ENCODE peak calls at places on chromosomes 6 and 20, in nine cellular contexts. K is left kidney; P is M059J; W is HT1080; E is amniotic stem cell; U is D341Med; C is activated CD4-positive, alpha-beta T cell treated with anti-CD3 and anti-CD28 coated beads, Interleukin-2, amount 50 U/mL, for 1 hour; Q is dorsolateral prefrontal cortex; J is substantia nigra. O is an unnamed sample.

GRCh38 chr20:32830437-32830836 is 10.7 kb downstream of the MAPRE1 start:
- DNase-seq in W (no peak), E (no peak), K (no peak), J (no peak), U (no peak), P (no peak), Q (no peak), C (no peak), O (no peak)

GRCh38 chr6:5730586-5731263 is 276.0 kb downstream of the NRN1 start:
- DNase-seq in W (no peak), E (no peak), P (no peak), U (peak; percentile 60), C (no peak), J (no peak), K (no peak), Q (no peak), O (no peak)

GRCh38 chr20:52047811-52048302 is 143.7 kb downstream of the ZFP64 start:
- DNase-seq in E (no peak), J (no peak), C (no peak), W (peak; percentile 42), K (no peak), Q (no peak), P (peak; percentile 50), U (no peak), O (no peak)

GRCh38 chr20:62010551-62011402 is 54.9 kb downstream of the TAF4 start:
- DNase-seq in J (no peak), C (peak; percentile 64), U (peak; percentile 90), Q (peak; percentile 48), K (peak; percentile 76), P (peak; percentile 39), E (peak; percentile 39), W (peak; percentile 7), O (peak; percentile 21)

GRCh38 chr6:45741437-45742166 is 274.1 kb downstream of the CLIC5 start:
- DNase-seq in P (no peak), E (no peak), K (no peak), Q (no peak), U (no peak), C (no peak), W (no peak), J (peak; percentile 6), O (no peak)

GRCh38 chr20:62405108-62405980 is 1.7 kb downstream of the CABLES2 start:
- DNase-seq in J (no peak), P (peak; percentile 51), Q (peak; percentile 38), C (no peak), W (peak; percentile 38), K (peak; percentile 67), E (no peak), U (no peak), O (peak; percentile 17)

GRCh38 chr20:6134592-6134991 is 11.8 kb upstream of the FERMT1 start:
- DNase-seq in K (peak; percentile 26), W (no peak), U (no peak), P (peak; percentile 54), C (no peak), Q (no peak), E (no peak), J (no peak), O (no peak)

GRCh38 chr6:21953831-21954801 is 342.7 kb downstream of the PRL start:
- DNase-seq in J (no peak), W (peak; percentile 81), Q (no peak), U (peak; percentile 46), E (no peak), P (peak; percentile 74), C (no peak), K (peak; percentile 91), O (peak; percentile 77)

GRCh38 chr6:116028233-116028632 is 32.5 kb downstream of the FRK start:
- DNase-seq in C (no peak), K (no peak), U (no peak), J (no peak), Q (no peak), W (no peak), P (no peak), E (no peak), O (no peak)

GRCh38 chr6:29965873-29966601 is 23.7 kb downstream of the HLA-A start:
- DNase-seq in W (peak; percentile 89), J (peak; percentile 48), Q (peak; percentile 80), K (peak; percentile 64), E (no peak), C (no peak), P (peak; percentile 98), U (no peak), O (peak; percentile 95)

GRCh38 chr6:1383729-1384548 is 5.4 kb upstream of the FOXF2 start:
- DNase-seq in P (no peak), J (no peak), U (no peak), K (peak; percentile 30), W (no peak), Q (no peak), E (no peak), C (no peak), O (no peak)

GRCh38 chr6:165013701-165014100 is 295.7 kb downstream of the C6orf118 start:
- DNase-seq in P (peak; percentile 44), K (no peak), E (no peak), J (no peak), Q (no peak), C (no peak), U (no peak), W (no peak), O (no peak)

GRCh38 chr20:58131111-58131510 is 97.3 kb downstream of the ANKRD60 start:
- DNase-seq in U (peak; percentile 8), K (peak; percentile 58), Q (no peak), P (peak; percentile 88), J (no peak), W (peak; percentile 57), C (no peak), E (no peak), O (peak; percentile 88)

GRCh38 chr6:169939554-169940164 is 188.2 kb downstream of the ERMARD start:
- DNase-seq in W (no peak), U (no peak), J (no peak), K (no peak), Q (no peak), E (no peak), C (no peak), P (no peak), O (no peak)

GRCh38 chr6:150765457-150765764 is 100.1 kb upstream of the MTHFD1L start:
- DNase-seq in E (no peak), P (no peak), Q (no peak), W (no peak), J (no peak), U (no peak), C (no peak), K (no peak), O (no peak)

GRCh38 chr6:122178988-122179387 is 220.5 kb upstream of the HSF2 start:
- DNase-seq in E (no peak), K (no peak), U (no peak), W (no peak), P (no peak), C (no peak), Q (no peak), J (no peak), O (no peak)

GRCh38 chr6:7414811-7415210 is 25.2 kb downstream of the RIOK1 start:
- DNase-seq in W (no peak), Q (no peak), P (peak; percentile 50), J (no peak), C (no peak), U (no peak), E (no peak), K (peak; percentile 75), O (no peak)

GRCh38 chr6:37083243-37084138 is 78.0 kb downstream of the FGD2 start:
- DNase-seq in C (no peak), P (peak; percentile 45), W (no peak), E (no peak), J (peak; percentile 24), U (no peak), K (peak; percentile 79), Q (peak; percentile 38), O (peak; percentile 23)

GRCh38 chr20:8124639-8125038 is 7.4 kb upstream of the PLCB1 start:
- DNase-seq in K (no peak), U (no peak), J (no peak), W (no peak), Q (no peak), E (no peak), C (no peak), P (no peak), O (no peak)

GRCh38 chr6:143394351-143394750 is 56.1 kb downstream of the ADAT2 start:
- DNase-seq in E (no peak), Q (no peak), U (no peak), K (no peak), C (no peak), P (peak; percentile 58), J (no peak), W (no peak), O (no peak)

GRCh38 chr6:12051861-12052368 is 39.8 kb downstream of the HIVEP1 start:
- DNase-seq in K (peak; percentile 69), J (no peak), E (no peak), P (peak; percentile 25), C (peak; percentile 36), Q (no peak), W (no peak), U (no peak), O (no peak)

GRCh38 chr6:170516783-170517616 is 36.1 kb downstream of the PSMB1 start:
- DNase-seq in U (peak; percentile 73), C (peak; percentile 18), E (peak; percentile 50), W (peak; percentile 65), Q (peak; percentile 29), J (no peak), P (peak; percentile 77), K (peak; percentile 80), O (peak; percentile 95)

GRCh38 chr20:25247100-25247665 is 702 bp upstream of the PYGB start:
- DNase-seq in U (peak; percentile 77), Q (peak; percentile 70), K (peak; percentile 77), E (peak; percentile 53), P (peak; percentile 84), W (peak; percentile 82), C (peak; percentile 17), J (peak; percentile 27), O (peak; percentile 68)

GRCh38 chr6:134850906-134851305 is 99.0 kb downstream of the ALDH8A1 start:
- DNase-seq in K (no peak), U (no peak), E (no peak), W (no peak), C (no peak), J (no peak), Q (no peak), P (peak; percentile 61), O (no peak)

GRCh38 chr6:134436950-134437349 is 119.0 kb upstream of the SGK1 start:
- DNase-seq in U (no peak), J (no peak), W (no peak), E (no peak), K (no peak), C (no peak), P (peak; percentile 38), Q (no peak), O (no peak)

GRCh38 chr20:1301031-1301529 is 27.9 kb downstream of the SDCBP2 start:
- DNase-seq in C (peak; percentile 38), K (no peak), E (peak; percentile 14), W (peak; percentile 91), U (no peak), Q (no peak), J (no peak), P (peak; percentile 84), O (no peak)

GRCh38 chr20:38842017-38842416 is 36.5 kb downstream of the PPP1R16B start:
- DNase-seq in K (no peak), U (no peak), P (no peak), J (no peak), Q (no peak), C (no peak), W (no peak), E (no peak), O (no peak)

GRCh38 chr6:148822819-148823218 is 76.0 kb downstream of the UST start:
- DNase-seq in K (no peak), W (no peak), C (no peak), P (no peak), Q (no peak), U (no peak), J (no peak), E (no peak), O (no peak)

GRCh38 chr6:43772571-43773049 is 2.6 kb downstream of the VEGFA start:
- DNase-seq in C (no peak), E (no peak), P (no peak), U (no peak), K (peak; percentile 76), Q (no peak), J (no peak), W (no peak), O (no peak)

GRCh38 chr6:116136933-116137340 is 11.0 kb upstream of the COL10A1 start:
- DNase-seq in E (no peak), J (no peak), P (peak; percentile 1), W (no peak), C (no peak), K (no peak), U (no peak), Q (no peak), O (no peak)

GRCh38 chr20:61316351-61316750 is 64.3 kb downstream of the CDH4 start:
- DNase-seq in C (no peak), Q (no peak), W (no peak), E (no peak), P (no peak), J (no peak), U (no peak), K (peak; percentile 73), O (no peak)

O was measured in NCI-H146.